ENCODE peak calls at places on chromosomes 3 and 15, in six cellular contexts. U is K562, O is WTC11, J is HCT116, Z is H1, R is HepG2. A is an unnamed sample.

GRCh38 chr15:95864467-95864886 is 466.0 kb upstream of the NR2F2 start:
- DNase-seq in R (no peak), Z (no peak), O (no peak), J (no peak), U (no peak), A (peak)

GRCh38 chr3:52070724-52071621 is 14.6 kb upstream of the DUSP7 start:
- DNase-seq in O (no peak), R (no peak), U (no peak), J (no peak), Z (no peak), A (no peak)

GRCh38 chr3:144128117-144128892 is 156.7 kb downstream of the DIPK2A start:
- DNase-seq in R (no peak), U (no peak), O (no peak), Z (no peak), J (no peak), A (peak)

GRCh38 chr3:151818361-151818760 is 4.4 kb downstream of the AADAC start:
- DNase-seq in R (no peak), Z (no peak), J (no peak), U (no peak), O (no peak), A (no peak)

GRCh38 chr15:52163321-52164190 is 27.6 kb downstream of the GNB5 start:
- DNase-seq in O (peak), Z (peak), U (no peak), R (no peak), J (no peak), A (no peak)

GRCh38 chr15:72936237-72936636 is 116.0 kb upstream of the NEO1 start:
- DNase-seq in J (no peak), R (no peak), O (no peak), Z (no peak), U (no peak), A (no peak)

GRCh38 chr3:53850895-53851294 is 4.5 kb downstream of the IL17RB start:
- DNase-seq in O (no peak), U (no peak), R (no peak), J (no peak), Z (no peak), A (no peak)

GRCh38 chr3:58965870-58966269 is 84.0 kb downstream of the CFAP20DC start:
- DNase-seq in R (no peak), Z (no peak), U (no peak), O (no peak), J (no peak), A (no peak)

GRCh38 chr3:115354010-115354409 is 206.9 kb upstream of the ZBTB20 start:
- DNase-seq in R (no peak), O (no peak), Z (no peak), J (no peak), U (no peak), A (no peak)

GRCh38 chr3:165742351-165742750 is 94.9 kb downstream of the BCHE start:
- DNase-seq in R (no peak), O (no peak), J (no peak), Z (no peak), U (no peak), A (no peak)

GRCh38 chr15:79466488-79466887 is 34.4 kb downstream of the MINAR1 start:
- DNase-seq in R (no peak), U (no peak), J (no peak), O (no peak), Z (no peak), A (no peak)

GRCh38 chr3:170506556-170506955 is 79.3 kb downstream of the SLC7A14 start:
- DNase-seq in J (no peak), U (no peak), O (no peak), R (peak), Z (no peak), A (no peak)

GRCh38 chr3:73784647-73785420 is 160.1 kb upstream of the PDZRN3 start:
- DNase-seq in R (no peak), J (no peak), O (no peak), U (no peak), Z (no peak), A (no peak)

GRCh38 chr3:14543446-14543845 is 3.3 kb upstream of the GRIP2 start:
- DNase-seq in J (no peak), R (no peak), Z (no peak), U (no peak), O (no peak), A (no peak)

GRCh38 chr15:69200773-69201745 is 40.6 kb downstream of the GLCE start:
- DNase-seq in O (no peak), J (peak), U (no peak), R (no peak), Z (no peak), A (no peak)

GRCh38 chr15:42385206-42385979 is 26.1 kb downstream of the CAPN3 start:
- DNase-seq in Z (peak), U (peak), J (peak), O (peak), R (peak), A (no peak)

GRCh38 chr3:172606021-172606420 is 82.8 kb upstream of the TNFSF10 start:
- DNase-seq in R (no peak), O (no peak), J (no peak), U (no peak), Z (no peak), A (no peak)

GRCh38 chr15:98123834-98124233 is 163.3 kb downstream of the ARRDC4 start:
- DNase-seq in R (no peak), U (no peak), Z (no peak), O (no peak), J (no peak), A (no peak)

GRCh38 chr15:88769161-88769971 is 33.9 kb upstream of the ACAN start:
- DNase-seq in J (no peak), R (no peak), Z (peak), O (peak), U (no peak), A (no peak)

GRCh38 chr3:182969277-182969676 is 11.1 kb downstream of the DCUN1D1 start:
- DNase-seq in O (no peak), J (no peak), Z (no peak), R (no peak), U (no peak), A (no peak)

GRCh38 chr3:196694202-196694638 is 17.8 kb downstream of the CEP19 start:
- DNase-seq in J (no peak), U (no peak), R (no peak), Z (no peak), O (no peak), A (no peak)

GRCh38 chr3:50260027-50260941 is 8.7 kb upstream of the SEMA3B start:
- DNase-seq in J (no peak), R (peak), O (peak), U (peak), Z (peak), A (no peak)

GRCh38 chr15:51382787-51383186 is 41.3 kb downstream of the GLDN start:
- DNase-seq in R (peak), J (peak), U (peak), Z (peak), O (peak), A (no peak)

GRCh38 chr15:40498418-40498817 is 27.6 kb downstream of the CHST14 start:
- DNase-seq in R (no peak), O (no peak), Z (no peak), J (no peak), U (no peak), A (no peak)

GRCh38 chr3:194686414-194686815 is 732 bp downstream of the FAM43A start:
- DNase-seq in Z (no peak), U (no peak), J (no peak), O (no peak), R (no peak), A (no peak)

GRCh38 chr3:5058463-5058862 is 63.6 kb upstream of the ARL8B start:
- DNase-seq in Z (no peak), O (no peak), R (no peak), J (no peak), U (no peak), A (no peak)

GRCh38 chr3:46986782-46987484 is 7.5 kb downstream of the NBEAL2 start:
- DNase-seq in J (no peak), R (no peak), U (peak), Z (no peak), O (no peak), A (no peak)
- TF ChIP-seq ATF3 in J (no peak), R (no peak), U (no peak), Z (no peak), O (no peak), A (no peak)

GRCh38 chr15:71329509-71330260 is 214.4 kb downstream of the THSD4 start:
- DNase-seq in J (peak), O (no peak), U (no peak), R (no peak), Z (no peak), A (no peak)
- TF ChIP-seq ATF3 in J (no peak), O (no peak), U (no peak), R (no peak), Z (no peak), A (no peak)

GRCh38 chr15:85754993-85755392 is 39.7 kb downstream of the KLHL25 start:
- DNase-seq in U (no peak), Z (no peak), O (no peak), R (no peak), J (no peak), A (no peak)
- TF ChIP-seq ATF3 in U (no peak), Z (no peak), O (no peak), R (no peak), J (no peak), A (no peak)

GRCh38 chr3:156617781-156618180 is 56.6 kb upstream of the TIPARP start:
- DNase-seq in O (no peak), R (no peak), U (no peak), J (no peak), Z (no peak), A (no peak)

GRCh38 chr3:156619376-156619775 is 55.0 kb upstream of the TIPARP start:
- DNase-seq in O (no peak), J (no peak), U (no peak), Z (no peak), R (no peak), A (no peak)

GRCh38 chr3:156617145-156617544 is 57.2 kb upstream of the TIPARP start:
- DNase-seq in R (no peak), Z (no peak), U (no peak), J (no peak), O (no peak), A (no peak)

GRCh38 chr3:156620901-156621300 is 53.5 kb upstream of the TIPARP start:
- DNase-seq in O (no peak), R (no peak), J (no peak), U (no peak), Z (no peak), A (no peak)

GRCh38 chr3:156620260-156620659 is 54.1 kb upstream of the TIPARP start:
- DNase-seq in Z (no peak), J (no peak), U (peak), R (peak), O (no peak), A (no peak)
- TF ChIP-seq ATF3 in Z (no peak), J (no peak), U (no peak), R (no peak), O (no peak), A (no peak)